ENCODE peak calls at places on chromosomes 3 and 15, in nine cellular contexts. One of them, this sample, is unnamed.

GRCh38 chr15:36370735-36371115 is 208.7 kb upstream of the CDIN1 start:
- DNase-seq in uterus: no peak
- DNase-seq in left lung: no peak
- DNase-seq in spleen: no peak
- DNase-seq in adrenal gland: no peak
- DNase-seq in right cardiac atrium: no peak
- DNase-seq in HAP-1: no peak
- DNase-seq in fibroblast of lung: peak; percentile 68
- DNase-seq in psoas muscle: no peak
- DNase-seq in this sample: no peak

GRCh38 chr15:76057332-76058000 is 2.3 kb upstream of the TMEM266 start:
- DNase-seq in HAP-1: peak; percentile 79
- DNase-seq in right cardiac atrium: no peak
- DNase-seq in adrenal gland: peak; percentile 57
- DNase-seq in left lung: no peak
- DNase-seq in uterus: no peak
- DNase-seq in psoas muscle: no peak
- DNase-seq in fibroblast of lung: peak; percentile 57
- DNase-seq in spleen: no peak
- DNase-seq in this sample: no peak

GRCh38 chr3:57757642-57758297 is 1.7 kb downstream of the SLMAP start:
- DNase-seq in right cardiac atrium: no peak
- DNase-seq in fibroblast of lung: peak; percentile 26
- DNase-seq in left lung: no peak
- DNase-seq in HAP-1: peak; percentile 53
- DNase-seq in psoas muscle: no peak
- DNase-seq in spleen: peak; percentile 79
- DNase-seq in uterus: no peak
- DNase-seq in adrenal gland: peak; percentile 28
- DNase-seq in this sample: peak; percentile 29

GRCh38 chr3:46662771-46663551 is 30.5 kb downstream of the ALS2CL start:
- DNase-seq in uterus: peak; percentile 24
- DNase-seq in HAP-1: peak; percentile 8
- DNase-seq in left lung: no peak
- DNase-seq in adrenal gland: peak; percentile 54
- DNase-seq in spleen: no peak
- DNase-seq in fibroblast of lung: peak; percentile 74
- DNase-seq in right cardiac atrium: peak; percentile 76
- DNase-seq in psoas muscle: peak; percentile 67
- DNase-seq in this sample: no peak

GRCh38 chr3:10763248-10763620 is 52.8 kb upstream of the SLC6A11 start:
- DNase-seq in HAP-1: no peak
- DNase-seq in right cardiac atrium: no peak
- DNase-seq in fibroblast of lung: no peak
- DNase-seq in spleen: no peak
- DNase-seq in left lung: no peak
- DNase-seq in psoas muscle: no peak
- DNase-seq in adrenal gland: no peak
- DNase-seq in uterus: no peak
- DNase-seq in this sample: no peak

GRCh38 chr3:147412917-147413711 is 3.9 kb downstream of the ZIC1 start:
- DNase-seq in psoas muscle: no peak
- DNase-seq in HAP-1: no peak
- DNase-seq in fibroblast of lung: no peak
- DNase-seq in left lung: no peak
- DNase-seq in adrenal gland: no peak
- DNase-seq in uterus: no peak
- DNase-seq in right cardiac atrium: no peak
- DNase-seq in spleen: no peak
- DNase-seq in this sample: no peak

GRCh38 chr15:63923993-63924950 is 90.5 kb upstream of the HERC1 start:
- DNase-seq in adrenal gland: no peak
- DNase-seq in right cardiac atrium: no peak
- DNase-seq in fibroblast of lung: no peak
- DNase-seq in spleen: no peak
- DNase-seq in left lung: no peak
- DNase-seq in uterus: no peak
- DNase-seq in HAP-1: no peak
- DNase-seq in psoas muscle: no peak
- DNase-seq in this sample: no peak

GRCh38 chr3:178795349-178795748 is 259.1 kb downstream of the KCNMB2 start:
- DNase-seq in psoas muscle: no peak
- DNase-seq in HAP-1: no peak
- DNase-seq in uterus: no peak
- DNase-seq in right cardiac atrium: no peak
- DNase-seq in spleen: no peak
- DNase-seq in left lung: no peak
- DNase-seq in adrenal gland: no peak
- DNase-seq in fibroblast of lung: no peak
- DNase-seq in this sample: no peak

GRCh38 chr3:188553569-188553968 is 399.6 kb downstream of the LPP start:
- DNase-seq in left lung: no peak
- DNase-seq in psoas muscle: no peak
- DNase-seq in uterus: no peak
- DNase-seq in spleen: no peak
- DNase-seq in right cardiac atrium: no peak
- DNase-seq in HAP-1: no peak
- DNase-seq in fibroblast of lung: no peak
- DNase-seq in adrenal gland: no peak
- DNase-seq in this sample: no peak

GRCh38 chr15:58203537-58203936 is 65.4 kb downstream of the AQP9 start:
- DNase-seq in fibroblast of lung: peak; percentile 99
- DNase-seq in adrenal gland: no peak
- DNase-seq in spleen: no peak
- DNase-seq in right cardiac atrium: no peak
- DNase-seq in uterus: no peak
- DNase-seq in left lung: no peak
- DNase-seq in psoas muscle: no peak
- DNase-seq in HAP-1: no peak
- DNase-seq in this sample: no peak

GRCh38 chr15:96457852-96458251 is 127.4 kb downstream of the NR2F2 start:
- DNase-seq in psoas muscle: no peak
- DNase-seq in HAP-1: no peak
- DNase-seq in right cardiac atrium: no peak
- DNase-seq in fibroblast of lung: peak; percentile 9
- DNase-seq in adrenal gland: no peak
- DNase-seq in left lung: no peak
- DNase-seq in spleen: no peak
- DNase-seq in uterus: no peak
- DNase-seq in this sample: no peak

GRCh38 chr3:42535981-42536784 is 33.7 kb downstream of the VIPR1 start:
- DNase-seq in right cardiac atrium: no peak
- DNase-seq in adrenal gland: no peak
- DNase-seq in left lung: peak; percentile 31
- DNase-seq in fibroblast of lung: no peak
- DNase-seq in HAP-1: peak; percentile 63
- DNase-seq in uterus: no peak
- DNase-seq in spleen: peak; percentile 69
- DNase-seq in psoas muscle: no peak
- DNase-seq in this sample: no peak

GRCh38 chr3:183185696-183186095 is 23.2 kb upstream of the LAMP3 start:
- DNase-seq in adrenal gland: no peak
- DNase-seq in psoas muscle: no peak
- DNase-seq in spleen: no peak
- DNase-seq in fibroblast of lung: peak; percentile 88
- DNase-seq in left lung: no peak
- DNase-seq in right cardiac atrium: no peak
- DNase-seq in HAP-1: no peak
- DNase-seq in uterus: no peak
- DNase-seq in this sample: no peak

GRCh38 chr15:78069630-78070029 is 7.9 kb downstream of the TBC1D2B start:
- DNase-seq in right cardiac atrium: no peak
- DNase-seq in spleen: no peak
- DNase-seq in adrenal gland: no peak
- DNase-seq in fibroblast of lung: no peak
- DNase-seq in psoas muscle: no peak
- DNase-seq in HAP-1: no peak
- DNase-seq in uterus: no peak
- DNase-seq in left lung: no peak
- DNase-seq in this sample: no peak

GRCh38 chr15:31352283-31352880 is 25.7 kb downstream of the KLF13 start:
- DNase-seq in uterus: no peak
- DNase-seq in HAP-1: no peak
- DNase-seq in right cardiac atrium: peak; percentile 87
- DNase-seq in left lung: no peak
- DNase-seq in adrenal gland: peak; percentile 60
- DNase-seq in fibroblast of lung: no peak
- DNase-seq in psoas muscle: peak; percentile 68
- DNase-seq in spleen: peak; percentile 84
- DNase-seq in this sample: peak; percentile 92
- H3K4me1 ChIP-seq in uterus: peaks cover 23% of the 10 kb centered on the region
- H3K4me1 ChIP-seq in HAP-1: peaks cover 19% of the 10 kb centered on the region
- H3K4me1 ChIP-seq in right cardiac atrium: peaks cover 53% of the 10 kb centered on the region
- H3K4me1 ChIP-seq in left lung: peaks cover 99% of the 10 kb centered on the region
- H3K4me1 ChIP-seq in adrenal gland: peaks cover 24% of the 10 kb centered on the region
- H3K4me1 ChIP-seq in fibroblast of lung: peaks cover 21% of the 10 kb centered on the region
- H3K4me1 ChIP-seq in psoas muscle: peaks cover 98% of the 10 kb centered on the region
- H3K4me1 ChIP-seq in spleen: peaks cover 100% of the 10 kb centered on the region
- H3K4me1 ChIP-seq in this sample: peaks cover 99% of the 10 kb centered on the region

DNA sequence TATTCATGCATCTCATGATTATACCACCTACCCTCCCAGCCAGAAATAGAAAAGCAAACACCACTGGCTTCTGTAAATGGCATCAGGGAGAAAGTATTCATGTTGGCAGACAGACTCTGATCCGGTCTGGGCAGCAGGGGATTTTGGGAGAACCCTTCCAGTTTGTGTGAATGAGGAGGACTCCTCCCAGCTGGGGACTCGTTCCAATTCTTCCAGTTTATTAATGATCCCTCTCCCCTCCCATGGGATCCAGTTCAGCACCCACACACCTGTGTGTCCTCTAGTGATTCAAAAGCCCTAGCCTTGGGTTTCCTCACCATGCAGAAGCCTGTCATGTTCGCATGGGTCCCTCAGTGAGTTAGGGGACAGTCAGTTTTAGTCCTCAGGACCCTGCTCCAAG is 110.9 kb downstream of the IQSEC1 start:
- DNase-seq in uterus: no peak
- DNase-seq in adrenal gland: no peak
- DNase-seq in psoas muscle: no peak
- DNase-seq in fibroblast of lung: no peak
- DNase-seq in spleen: no peak
- DNase-seq in HAP-1: no peak
- DNase-seq in right cardiac atrium: no peak
- DNase-seq in left lung: no peak
- DNase-seq in this sample: no peak
- H3K4me1 ChIP-seq in uterus: peaks cover 9% of the 10 kb centered on the region
- H3K4me1 ChIP-seq in adrenal gland: peaks cover 68% of the 10 kb centered on the region
- H3K4me1 ChIP-seq in psoas muscle: peaks cover 90% of the 10 kb centered on the region
- H3K4me1 ChIP-seq in fibroblast of lung: peaks cover 14% of the 10 kb centered on the region
- H3K4me1 ChIP-seq in spleen: peaks cover 100% of the 10 kb centered on the region
- H3K4me1 ChIP-seq in HAP-1: peaks cover 27% of the 10 kb centered on the region
- H3K4me1 ChIP-seq in right cardiac atrium: peaks cover 83% of the 10 kb centered on the region
- H3K4me1 ChIP-seq in left lung: peaks cover 98% of the 10 kb centered on the region
- H3K4me1 ChIP-seq in this sample: peaks cover 94% of the 10 kb centered on the region

DNA sequence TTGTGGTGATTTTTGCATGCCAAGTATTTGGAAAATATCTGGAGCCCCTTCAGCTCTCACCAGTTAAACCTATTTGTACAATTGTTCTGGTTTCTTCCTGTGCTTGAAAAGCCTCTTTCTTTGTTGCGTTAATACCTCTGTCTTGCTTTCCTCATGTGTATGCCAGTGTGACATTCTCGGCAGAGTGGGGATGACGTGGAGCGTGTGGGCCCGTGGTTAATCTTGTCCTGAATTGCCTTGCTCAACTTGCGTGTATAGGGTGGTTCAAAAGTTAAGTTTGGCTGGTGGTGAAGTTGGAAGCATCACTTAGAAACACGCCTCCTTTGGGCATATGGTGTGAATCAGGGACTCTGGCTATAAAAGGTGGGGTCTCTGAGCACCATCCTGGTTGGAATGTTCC is 67.1 kb downstream of the IGF1R start:
- DNase-seq in adrenal gland: no peak
- DNase-seq in HAP-1: no peak
- DNase-seq in fibroblast of lung: no peak
- DNase-seq in uterus: no peak
- DNase-seq in right cardiac atrium: no peak
- DNase-seq in left lung: no peak
- DNase-seq in spleen: no peak
- DNase-seq in psoas muscle: no peak
- DNase-seq in this sample: no peak
- H3K4me1 ChIP-seq in adrenal gland: peaks cover 11% of the 10 kb centered on the region
- H3K4me1 ChIP-seq in HAP-1: peaks cover 37% of the 10 kb centered on the region
- H3K4me1 ChIP-seq in fibroblast of lung: peaks cover 2% of the 10 kb centered on the region
- H3K4me1 ChIP-seq in uterus: peaks cover 26% of the 10 kb centered on the region
- H3K4me1 ChIP-seq in right cardiac atrium: peaks cover 25% of the 10 kb centered on the region
- H3K4me1 ChIP-seq in left lung: peaks cover 49% of the 10 kb centered on the region
- H3K4me1 ChIP-seq in spleen: peaks cover 78% of the 10 kb centered on the region
- H3K4me1 ChIP-seq in psoas muscle: peaks cover 60% of the 10 kb centered on the region
- H3K4me1 ChIP-seq in this sample: peaks cover 41% of the 10 kb centered on the region

GRCh38 chr3:12566976-12567375 is 10.1 kb downstream of the MKRN2 start:
- DNase-seq in left lung: no peak
- DNase-seq in psoas muscle: no peak
- DNase-seq in HAP-1: no peak
- DNase-seq in uterus: no peak
- DNase-seq in spleen: no peak
- DNase-seq in right cardiac atrium: no peak
- DNase-seq in fibroblast of lung: no peak
- DNase-seq in adrenal gland: no peak
- DNase-seq in this sample: no peak
- H3K4me1 ChIP-seq in left lung: peaks cover 4% of the 10 kb centered on the region
- H3K4me1 ChIP-seq in psoas muscle: peaks cover 50% of the 10 kb centered on the region
- H3K4me1 ChIP-seq in HAP-1: peaks cover 23% of the 10 kb centered on the region
- H3K4me1 ChIP-seq in uterus: no peaks in the 10 kb centered on the region
- H3K4me1 ChIP-seq in spleen: peaks cover 14% of the 10 kb centered on the region
- H3K4me1 ChIP-seq in right cardiac atrium: peaks cover under 1% of the 10 kb centered on the region
- H3K4me1 ChIP-seq in fibroblast of lung: peaks cover 4% of the 10 kb centered on the region
- H3K4me1 ChIP-seq in adrenal gland: no peaks in the 10 kb centered on the region
- H3K4me1 ChIP-seq in this sample: peaks cover 29% of the 10 kb centered on the region

GRCh38 chr3:55017876-55018275 is 90.0 kb upstream of the LRTM1 start:
- DNase-seq in fibroblast of lung: no peak
- DNase-seq in spleen: no peak
- DNase-seq in adrenal gland: no peak
- DNase-seq in left lung: no peak
- DNase-seq in psoas muscle: no peak
- DNase-seq in HAP-1: no peak
- DNase-seq in uterus: no peak
- DNase-seq in right cardiac atrium: no peak
- DNase-seq in this sample: no peak
- H3K4me1 ChIP-seq in fibroblast of lung: no peaks in the 10 kb centered on the region
- H3K4me1 ChIP-seq in spleen: no peaks in the 10 kb centered on the region
- H3K4me1 ChIP-seq in adrenal gland: no peaks in the 10 kb centered on the region
- H3K4me1 ChIP-seq in left lung: no peaks in the 10 kb centered on the region
- H3K4me1 ChIP-seq in psoas muscle: no peaks in the 10 kb centered on the region
- H3K4me1 ChIP-seq in HAP-1: peaks cover 10% of the 10 kb centered on the region
- H3K4me1 ChIP-seq in uterus: no peaks in the 10 kb centered on the region
- H3K4me1 ChIP-seq in right cardiac atrium: no peaks in the 10 kb centered on the region
- H3K4me1 ChIP-seq in this sample: no peaks in the 10 kb centered on the region

DNA sequence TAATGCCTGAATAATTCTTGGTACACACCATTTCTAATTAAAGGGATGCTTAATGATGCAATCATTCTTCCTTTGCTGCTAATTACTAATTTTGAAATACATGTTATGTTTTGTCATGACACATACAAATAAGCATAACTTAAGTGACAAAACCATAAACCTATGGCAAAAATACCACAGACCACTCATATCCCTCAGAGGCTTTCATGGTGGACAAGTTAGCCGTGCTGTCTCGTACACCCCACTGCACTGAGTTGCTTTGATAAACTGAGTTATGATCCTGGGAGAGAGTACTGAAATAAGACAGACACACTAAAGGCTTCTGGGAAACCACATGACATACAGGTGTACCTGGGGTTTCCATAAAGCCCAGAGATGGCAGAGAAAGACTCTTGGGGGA is 913.8 kb downstream of the FHIT start:
- DNase-seq in fibroblast of lung: no peak
- DNase-seq in psoas muscle: no peak
- DNase-seq in HAP-1: no peak
- DNase-seq in uterus: no peak
- DNase-seq in adrenal gland: no peak
- DNase-seq in left lung: no peak
- DNase-seq in spleen: no peak
- DNase-seq in right cardiac atrium: no peak
- DNase-seq in this sample: no peak
- H3K4me1 ChIP-seq in fibroblast of lung: no peaks in the 10 kb centered on the region
- H3K4me1 ChIP-seq in psoas muscle: no peaks in the 10 kb centered on the region
- H3K4me1 ChIP-seq in HAP-1: no peaks in the 10 kb centered on the region
- H3K4me1 ChIP-seq in uterus: no peaks in the 10 kb centered on the region
- H3K4me1 ChIP-seq in adrenal gland: no peaks in the 10 kb centered on the region
- H3K4me1 ChIP-seq in left lung: no peaks in the 10 kb centered on the region
- H3K4me1 ChIP-seq in spleen: no peaks in the 10 kb centered on the region
- H3K4me1 ChIP-seq in right cardiac atrium: no peaks in the 10 kb centered on the region
- H3K4me1 ChIP-seq in this sample: no peaks in the 10 kb centered on the region

This sample was measured in gastrocnemius medialis.